ENCODE peak calls at places on chromosome 15, in seven cellular contexts. One of them, this sample, is unnamed.

GRCh38 chr15:101650145-101650544 is 2.0 kb downstream of the TM2D3 start:
- DNase-seq in activated CD4-positive, CD25-positive, alpha-beta regulatory T cell: no peak
- DNase-seq in activated T-cell treated with anti-CD3 and anti-CD28 coated beads, Interleukin-2, amount 50 U/mL, for 72 hours: no peak
- DNase-seq in K562: no peak
- DNase-seq in lower leg skin: no peak
- DNase-seq in HT-29: no peak
- DNase-seq in heart left ventricle: no peak
- DNase-seq in this sample: no peak

GRCh38 chr15:51752918-51753317 is 1.5 kb downstream of the TMOD2 start:
- DNase-seq in activated CD4-positive, CD25-positive, alpha-beta regulatory T cell: no peak
- DNase-seq in activated T-cell treated with anti-CD3 and anti-CD28 coated beads, Interleukin-2, amount 50 U/mL, for 72 hours: no peak
- DNase-seq in K562: no peak
- DNase-seq in lower leg skin: no peak
- DNase-seq in HT-29: no peak
- DNase-seq in heart left ventricle: no peak
- DNase-seq in this sample: no peak

GRCh38 chr15:50945725-50946124 is 37.2 kb downstream of the AP4E1 start:
- DNase-seq in activated CD4-positive, CD25-positive, alpha-beta regulatory T cell: no peak
- DNase-seq in activated T-cell treated with anti-CD3 and anti-CD28 coated beads, Interleukin-2, amount 50 U/mL, for 72 hours: no peak
- DNase-seq in K562: no peak
- DNase-seq in lower leg skin: no peak
- DNase-seq in HT-29: peak
- DNase-seq in heart left ventricle: no peak
- DNase-seq in this sample: no peak

GRCh38 chr15:99703603-99704443 is 29.4 kb downstream of the LYSMD4 start:
- DNase-seq in activated CD4-positive, CD25-positive, alpha-beta regulatory T cell: no peak
- DNase-seq in activated T-cell treated with anti-CD3 and anti-CD28 coated beads, Interleukin-2, amount 50 U/mL, for 72 hours: no peak
- DNase-seq in K562: peak
- DNase-seq in lower leg skin: no peak
- DNase-seq in HT-29: peak
- DNase-seq in heart left ventricle: no peak
- DNase-seq in this sample: no peak

GRCh38 chr15:60126661-60127060 is 122.5 kb downstream of the FOXB1 start:
- DNase-seq in activated CD4-positive, CD25-positive, alpha-beta regulatory T cell: no peak
- DNase-seq in activated T-cell treated with anti-CD3 and anti-CD28 coated beads, Interleukin-2, amount 50 U/mL, for 72 hours: no peak
- DNase-seq in K562: no peak
- DNase-seq in lower leg skin: no peak
- DNase-seq in HT-29: no peak
- DNase-seq in heart left ventricle: no peak
- DNase-seq in this sample: no peak

GRCh38 chr15:66278061-66278460 is 15.3 kb upstream of the DIS3L start:
- DNase-seq in activated CD4-positive, CD25-positive, alpha-beta regulatory T cell: no peak
- DNase-seq in activated T-cell treated with anti-CD3 and anti-CD28 coated beads, Interleukin-2, amount 50 U/mL, for 72 hours: no peak
- DNase-seq in K562: no peak
- DNase-seq in lower leg skin: no peak
- DNase-seq in HT-29: no peak
- DNase-seq in heart left ventricle: no peak
- DNase-seq in this sample: no peak

GRCh38 chr15:57914350-57915055 is 151.0 kb downstream of the ALDH1A2 start:
- DNase-seq in activated CD4-positive, CD25-positive, alpha-beta regulatory T cell: no peak
- DNase-seq in activated T-cell treated with anti-CD3 and anti-CD28 coated beads, Interleukin-2, amount 50 U/mL, for 72 hours: no peak
- DNase-seq in K562: no peak
- DNase-seq in lower leg skin: no peak
- DNase-seq in HT-29: peak
- DNase-seq in heart left ventricle: no peak
- DNase-seq in this sample: no peak

GRCh38 chr15:28021281-28022039 is 77.7 kb downstream of the OCA2 start:
- DNase-seq in activated CD4-positive, CD25-positive, alpha-beta regulatory T cell: no peak
- DNase-seq in activated T-cell treated with anti-CD3 and anti-CD28 coated beads, Interleukin-2, amount 50 U/mL, for 72 hours: no peak
- DNase-seq in K562: peak
- DNase-seq in lower leg skin: no peak
- DNase-seq in HT-29: peak
- DNase-seq in heart left ventricle: peak
- DNase-seq in this sample: no peak

GRCh38 chr15:90004671-90005070 is 3.5 kb downstream of the ZNF710 start:
- DNase-seq in activated CD4-positive, CD25-positive, alpha-beta regulatory T cell: no peak
- DNase-seq in activated T-cell treated with anti-CD3 and anti-CD28 coated beads, Interleukin-2, amount 50 U/mL, for 72 hours: peak
- DNase-seq in K562: no peak
- DNase-seq in lower leg skin: peak
- DNase-seq in HT-29: no peak
- DNase-seq in heart left ventricle: peak
- DNase-seq in this sample: no peak

This sample was measured in esophagus squamous epithelium.